ENCODE peak calls at places on chromosomes 6 and 20, in nine cellular contexts. One of them, this sample, is unnamed.

GRCh38 chr6:159107451-159108260 is 61.5 kb upstream of the FNDC1 start:
- DNase-seq in ovary: no peak
- DNase-seq in endothelial cell of umbilical vein: no peak
- DNase-seq in esophagus muscularis mucosa: no peak
- DNase-seq in uterus: no peak
- DNase-seq in IMR-90: no peak
- DNase-seq in upper lobe of left lung: no peak
- DNase-seq in tibial nerve: no peak
- DNase-seq in prostate gland: no peak
- DNase-seq in this sample: peak; percentile 51

GRCh38 chr6:126696921-126697693 is 357.2 kb downstream of the CENPW start:
- DNase-seq in ovary: no peak
- DNase-seq in endothelial cell of umbilical vein: no peak
- DNase-seq in esophagus muscularis mucosa: no peak
- DNase-seq in uterus: no peak
- DNase-seq in IMR-90: no peak
- DNase-seq in upper lobe of left lung: no peak
- DNase-seq in tibial nerve: no peak
- DNase-seq in prostate gland: no peak
- DNase-seq in this sample: no peak

GRCh38 chr6:135675862-135676261 is 175.6 kb upstream of the PDE7B start:
- DNase-seq in ovary: no peak
- DNase-seq in endothelial cell of umbilical vein: peak; percentile 63
- DNase-seq in esophagus muscularis mucosa: no peak
- DNase-seq in uterus: no peak
- DNase-seq in IMR-90: peak; percentile 41
- DNase-seq in upper lobe of left lung: no peak
- DNase-seq in tibial nerve: no peak
- DNase-seq in prostate gland: no peak
- DNase-seq in this sample: no peak

GRCh38 chr6:33295621-33296369 is 2.9 kb downstream of the RGL2 start:
- DNase-seq in ovary: peak; percentile 39
- DNase-seq in endothelial cell of umbilical vein: no peak
- DNase-seq in esophagus muscularis mucosa: no peak
- DNase-seq in uterus: no peak
- DNase-seq in IMR-90: no peak
- DNase-seq in upper lobe of left lung: peak; percentile 64
- DNase-seq in tibial nerve: no peak
- DNase-seq in prostate gland: no peak
- DNase-seq in this sample: no peak

GRCh38 chr6:34602318-34603111 is 46.4 kb upstream of the SPDEF start:
- DNase-seq in ovary: no peak
- DNase-seq in endothelial cell of umbilical vein: no peak
- DNase-seq in esophagus muscularis mucosa: no peak
- DNase-seq in uterus: no peak
- DNase-seq in IMR-90: peak; percentile 28
- DNase-seq in upper lobe of left lung: no peak
- DNase-seq in tibial nerve: no peak
- DNase-seq in prostate gland: peak; percentile 91
- DNase-seq in this sample: peak; percentile 50

GRCh38 chr6:13488896-13489237 is 1.5 kb upstream of the GFOD1 start:
- DNase-seq in ovary: no peak
- DNase-seq in endothelial cell of umbilical vein: no peak
- DNase-seq in esophagus muscularis mucosa: no peak
- DNase-seq in uterus: no peak
- DNase-seq in IMR-90: no peak
- DNase-seq in upper lobe of left lung: no peak
- DNase-seq in tibial nerve: peak; percentile 33
- DNase-seq in prostate gland: no peak
- DNase-seq in this sample: no peak

GRCh38 chr20:39855799-39856198 is 833.2 kb downstream of the MAFB start:
- DNase-seq in ovary: no peak
- DNase-seq in endothelial cell of umbilical vein: no peak
- DNase-seq in esophagus muscularis mucosa: no peak
- DNase-seq in uterus: no peak
- DNase-seq in IMR-90: peak; percentile 79
- DNase-seq in upper lobe of left lung: no peak
- DNase-seq in tibial nerve: no peak
- DNase-seq in prostate gland: no peak
- DNase-seq in this sample: no peak

GRCh38 chr6:99241905-99242534 is 107.5 kb downstream of the FAXC start:
- DNase-seq in ovary: no peak
- DNase-seq in endothelial cell of umbilical vein: peak; percentile 10
- DNase-seq in esophagus muscularis mucosa: no peak
- DNase-seq in uterus: no peak
- DNase-seq in IMR-90: peak; percentile 40
- DNase-seq in upper lobe of left lung: no peak
- DNase-seq in tibial nerve: no peak
- DNase-seq in prostate gland: peak; percentile 15
- DNase-seq in this sample: no peak

DNA sequence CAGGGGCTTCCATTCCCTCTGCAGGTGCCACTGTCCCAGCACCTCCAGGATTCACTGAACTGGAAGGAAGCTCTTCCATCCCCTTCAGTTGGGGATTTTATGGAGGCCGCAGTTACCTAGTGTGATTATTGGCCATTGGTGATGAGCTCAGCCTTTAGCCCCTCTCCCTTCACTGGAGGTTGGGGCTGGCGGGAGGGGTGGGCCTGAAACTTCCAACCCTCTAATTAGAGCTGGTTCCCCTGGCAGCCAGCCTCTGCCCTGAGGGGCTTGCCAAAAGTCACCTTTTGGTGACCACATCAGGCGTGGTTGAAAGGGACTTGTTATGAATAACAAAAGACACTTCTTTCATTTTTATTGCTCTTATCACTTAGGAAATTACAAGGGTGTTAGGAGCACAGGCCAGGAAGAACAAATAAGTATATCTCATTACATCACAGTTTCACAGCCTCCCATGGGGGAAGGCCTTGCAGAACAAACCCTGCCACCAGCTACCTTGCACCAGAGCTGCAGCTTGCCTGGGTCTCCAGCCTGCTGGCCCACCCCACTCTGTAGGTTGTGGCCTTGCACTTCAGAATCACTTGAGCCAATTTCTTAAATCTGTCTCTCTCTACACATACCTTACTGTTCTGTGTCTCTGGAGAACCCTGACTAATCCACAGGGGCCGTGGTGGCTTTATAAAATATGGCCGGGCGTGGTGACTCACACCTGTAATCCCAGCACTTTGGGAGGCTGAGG is 5.0 kb downstream of the PYGB start:
- DNase-seq in ovary: no peak
- DNase-seq in endothelial cell of umbilical vein: no peak
- DNase-seq in esophagus muscularis mucosa: no peak
- DNase-seq in uterus: no peak
- DNase-seq in IMR-90: no peak
- DNase-seq in upper lobe of left lung: no peak
- DNase-seq in tibial nerve: no peak
- DNase-seq in prostate gland: no peak
- DNase-seq in this sample: peak; percentile 57
- H3K4me3 ChIP-seq in ovary: no peak overlapping the region
- H3K4me3 ChIP-seq in endothelial cell of umbilical vein: no peak overlapping the region
- H3K4me3 ChIP-seq in esophagus muscularis mucosa: peak overlapping the region; percentile 96
- H3K4me3 ChIP-seq in uterus: no peak overlapping the region
- H3K4me3 ChIP-seq in IMR-90: no peak overlapping the region
- H3K4me3 ChIP-seq in upper lobe of left lung: no peak overlapping the region
- H3K4me3 ChIP-seq in tibial nerve: no peak overlapping the region
- H3K4me3 ChIP-seq in prostate gland: no peak overlapping the region
- H3K4me3 ChIP-seq in this sample: no peak overlapping the region

GRCh38 chr6:39228111-39228971 is 934 bp downstream of the KCNK5 start:
- DNase-seq in ovary: peak; percentile 37
- DNase-seq in endothelial cell of umbilical vein: no peak
- DNase-seq in esophagus muscularis mucosa: no peak
- DNase-seq in uterus: no peak
- DNase-seq in IMR-90: no peak
- DNase-seq in upper lobe of left lung: peak; percentile 44
- DNase-seq in tibial nerve: no peak
- DNase-seq in prostate gland: no peak
- DNase-seq in this sample: no peak

GRCh38 chr6:39227476-39227875 is 1.8 kb downstream of the KCNK5 start:
- DNase-seq in ovary: no peak
- DNase-seq in endothelial cell of umbilical vein: no peak
- DNase-seq in esophagus muscularis mucosa: no peak
- DNase-seq in uterus: no peak
- DNase-seq in IMR-90: no peak
- DNase-seq in upper lobe of left lung: no peak
- DNase-seq in tibial nerve: no peak
- DNase-seq in prostate gland: no peak
- DNase-seq in this sample: no peak

GRCh38 chr6:39231386-39231785 is 2.1 kb upstream of the KCNK5 start:
- DNase-seq in ovary: no peak
- DNase-seq in endothelial cell of umbilical vein: no peak
- DNase-seq in esophagus muscularis mucosa: no peak
- DNase-seq in uterus: no peak
- DNase-seq in IMR-90: no peak
- DNase-seq in upper lobe of left lung: no peak
- DNase-seq in tibial nerve: no peak
- DNase-seq in prostate gland: no peak
- DNase-seq in this sample: no peak

GRCh38 chr6:39226606-39227300 is 2.5 kb downstream of the KCNK5 start:
- DNase-seq in ovary: peak; percentile 49
- DNase-seq in endothelial cell of umbilical vein: no peak
- DNase-seq in esophagus muscularis mucosa: no peak
- DNase-seq in uterus: no peak
- DNase-seq in IMR-90: no peak
- DNase-seq in upper lobe of left lung: peak; percentile 46
- DNase-seq in tibial nerve: no peak
- DNase-seq in prostate gland: no peak
- DNase-seq in this sample: no peak

DNA sequence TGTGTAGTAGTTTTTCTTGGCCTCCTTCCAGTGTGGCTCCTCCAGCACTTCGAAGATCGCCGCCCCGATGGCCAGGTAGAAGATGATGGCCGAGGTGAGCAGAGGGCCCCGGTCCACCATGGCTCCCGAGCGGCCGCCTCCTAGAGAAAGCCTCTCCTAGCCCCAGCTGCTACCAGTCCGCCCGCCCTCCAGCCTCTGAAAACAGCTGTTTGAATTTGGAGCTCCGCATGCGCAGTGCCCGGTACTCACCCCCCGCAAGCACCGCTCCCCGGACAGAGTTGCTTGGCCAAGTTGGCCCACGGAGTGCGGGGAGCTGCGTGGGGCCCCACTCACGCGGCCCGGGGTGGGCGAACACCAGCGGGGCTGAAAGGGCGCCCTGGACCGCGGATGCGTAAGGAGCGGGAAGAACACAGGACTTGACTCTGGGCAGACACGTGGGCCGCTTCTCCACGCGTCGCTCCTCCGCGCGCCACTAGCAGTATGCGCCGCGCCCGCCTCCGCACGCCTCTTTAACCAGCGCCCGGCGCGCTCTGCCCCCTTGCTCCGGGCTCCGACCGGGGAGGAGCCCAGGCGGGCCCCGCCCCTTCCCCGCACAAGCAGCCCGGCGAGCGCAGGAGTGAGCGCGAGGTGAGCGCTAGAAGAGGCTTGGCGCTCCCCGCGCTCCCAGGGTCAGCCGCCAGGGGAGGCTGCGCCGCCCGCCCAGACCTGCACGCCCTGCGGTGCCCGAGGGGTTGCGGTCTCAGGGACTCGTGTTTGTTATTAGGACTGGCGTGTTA is at the start of gene KCNK5:
- DNase-seq in ovary: peak; percentile 88
- DNase-seq in endothelial cell of umbilical vein: peak; percentile 17
- DNase-seq in esophagus muscularis mucosa: no peak
- DNase-seq in uterus: no peak
- DNase-seq in IMR-90: peak; percentile 2
- DNase-seq in upper lobe of left lung: peak; percentile 97
- DNase-seq in tibial nerve: peak; percentile 70
- DNase-seq in prostate gland: peak; percentile 53
- DNase-seq in this sample: peak; percentile 90
- TF ChIP-seq POLR2A in ovary: no peak
- TF ChIP-seq POLR2A in endothelial cell of umbilical vein: no peak
- TF ChIP-seq POLR2A in esophagus muscularis mucosa: no peak
- TF ChIP-seq POLR2A in uterus: peak; percentile 45
- TF ChIP-seq POLR2A in IMR-90: no peak
- TF ChIP-seq POLR2A in upper lobe of left lung: peak; percentile 86
- TF ChIP-seq POLR2A in tibial nerve: peak; percentile 11
- TF ChIP-seq POLR2A in prostate gland: peak; percentile 59
- TF ChIP-seq POLR2A in this sample: peak; percentile 85

GRCh38 chr6:157991067-157991432 is 9.4 kb downstream of the SYNJ2 start:
- DNase-seq in ovary: no peak
- DNase-seq in endothelial cell of umbilical vein: no peak
- DNase-seq in esophagus muscularis mucosa: no peak
- DNase-seq in uterus: no peak
- DNase-seq in IMR-90: no peak
- DNase-seq in upper lobe of left lung: no peak
- DNase-seq in tibial nerve: no peak
- DNase-seq in prostate gland: peak; percentile 61
- DNase-seq in this sample: no peak

GRCh38 chr6:157988700-157989063 is 7.0 kb downstream of the SYNJ2 start:
- DNase-seq in ovary: no peak
- DNase-seq in endothelial cell of umbilical vein: no peak
- DNase-seq in esophagus muscularis mucosa: no peak
- DNase-seq in uterus: no peak
- DNase-seq in IMR-90: no peak
- DNase-seq in upper lobe of left lung: no peak
- DNase-seq in tibial nerve: no peak
- DNase-seq in prostate gland: no peak
- DNase-seq in this sample: no peak

GRCh38 chr6:157987788-157988699 is 6.4 kb downstream of the SYNJ2 start:
- DNase-seq in ovary: no peak
- DNase-seq in endothelial cell of umbilical vein: no peak
- DNase-seq in esophagus muscularis mucosa: no peak
- DNase-seq in uterus: no peak
- DNase-seq in IMR-90: no peak
- DNase-seq in upper lobe of left lung: peak; percentile 51
- DNase-seq in tibial nerve: no peak
- DNase-seq in prostate gland: no peak
- DNase-seq in this sample: no peak

GRCh38 chr6:157990321-157991066 is 8.8 kb downstream of the SYNJ2 start:
- DNase-seq in ovary: no peak
- DNase-seq in endothelial cell of umbilical vein: no peak
- DNase-seq in esophagus muscularis mucosa: no peak
- DNase-seq in uterus: no peak
- DNase-seq in IMR-90: no peak
- DNase-seq in upper lobe of left lung: no peak
- DNase-seq in tibial nerve: no peak
- DNase-seq in prostate gland: no peak
- DNase-seq in this sample: no peak

GRCh38 chr6:157989541-157990289 is 8.1 kb downstream of the SYNJ2 start:
- DNase-seq in ovary: peak; percentile 77
- DNase-seq in endothelial cell of umbilical vein: peak; percentile 67
- DNase-seq in esophagus muscularis mucosa: no peak
- DNase-seq in uterus: peak; percentile 78
- DNase-seq in IMR-90: peak; percentile 65
- DNase-seq in upper lobe of left lung: peak; percentile 85
- DNase-seq in tibial nerve: no peak
- DNase-seq in prostate gland: peak; percentile 85
- DNase-seq in this sample: peak; percentile 85
- H3K27ac ChIP-seq in ovary: no peak overlapping the region
- H3K27ac ChIP-seq in endothelial cell of umbilical vein: no peak overlapping the region
- H3K27ac ChIP-seq in esophagus muscularis mucosa: peak overlapping the region; percentile 74
- H3K27ac ChIP-seq in uterus: peak overlapping the region; percentile 66
- H3K27ac ChIP-seq in IMR-90: peak overlapping the region; percentile 10
- H3K27ac ChIP-seq in upper lobe of left lung: no peak overlapping the region
- H3K27ac ChIP-seq in tibial nerve: no peak overlapping the region
- H3K27ac ChIP-seq in prostate gland: peak overlapping the region; percentile 90
- H3K27ac ChIP-seq in this sample: peak overlapping the region; percentile 62

DNA sequence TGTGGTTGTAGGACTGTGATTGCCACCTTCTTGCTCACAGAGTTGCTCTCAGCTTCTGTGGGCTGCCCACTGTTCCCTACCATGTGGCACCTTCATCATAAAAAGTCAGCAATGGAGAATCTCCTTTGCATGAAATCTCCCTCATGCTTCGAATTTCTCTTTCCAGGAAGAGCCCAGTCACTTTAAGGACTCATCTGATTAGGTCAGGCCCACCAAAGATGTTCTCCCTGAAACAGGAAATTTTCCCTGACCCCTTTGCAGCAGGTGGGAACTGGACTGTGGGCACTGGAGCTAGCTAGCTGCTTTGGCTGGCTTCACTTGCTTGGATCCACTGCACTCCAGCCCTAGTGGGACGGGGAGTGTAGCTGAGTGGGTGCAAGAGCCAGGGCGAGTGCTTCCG is 47.7 kb upstream of the FAM184A start:
- DNase-seq in ovary: no peak
- DNase-seq in endothelial cell of umbilical vein: no peak
- DNase-seq in esophagus muscularis mucosa: no peak
- DNase-seq in uterus: no peak
- DNase-seq in IMR-90: no peak
- DNase-seq in upper lobe of left lung: no peak
- DNase-seq in tibial nerve: no peak
- DNase-seq in prostate gland: no peak
- DNase-seq in this sample: no peak
- H3K4me3 ChIP-seq in ovary: no peak overlapping the region
- H3K4me3 ChIP-seq in endothelial cell of umbilical vein: no peak overlapping the region
- H3K4me3 ChIP-seq in esophagus muscularis mucosa: no peak overlapping the region
- H3K4me3 ChIP-seq in uterus: no peak overlapping the region
- H3K4me3 ChIP-seq in IMR-90: no peak overlapping the region
- H3K4me3 ChIP-seq in upper lobe of left lung: no peak overlapping the region
- H3K4me3 ChIP-seq in tibial nerve: no peak overlapping the region
- H3K4me3 ChIP-seq in prostate gland: no peak overlapping the region
- H3K4me3 ChIP-seq in this sample: no peak overlapping the region

This sample was measured in transverse colon.